ENCODE peak calls at places on chromosomes 2 and 18, in six cellular contexts. One of them, this sample, is unnamed.

GRCh38 chr2:233124449-233125080 is 64.4 kb downstream of the INPP5D start:
- DNase-seq in mucosa of descending colon: peak; percentile 39
- DNase-seq in GM12865: peak; percentile 80
- DNase-seq in choroid plexus epithelial cell: no peak
- DNase-seq in HepG2: no peak
- DNase-seq in lung: no peak
- DNase-seq in this sample: no peak

GRCh38 chr18:79610461-79611039 is 69.1 kb upstream of the CTDP1 start:
- DNase-seq in mucosa of descending colon: no peak
- DNase-seq in GM12865: no peak
- DNase-seq in lung: no peak
- DNase-seq in choroid plexus epithelial cell: no peak
- DNase-seq in HepG2: no peak
- DNase-seq in this sample: no peak

GRCh38 chr2:215713393-215713792 is 277.5 kb upstream of the FN1 start:
- DNase-seq in choroid plexus epithelial cell: peak; percentile 96
- DNase-seq in mucosa of descending colon: no peak
- DNase-seq in HepG2: peak; percentile 72
- DNase-seq in GM12865: no peak
- DNase-seq in lung: no peak
- DNase-seq in this sample: peak; percentile 95

GRCh38 chr18:48734460-48734859 is 195.6 kb downstream of the CTIF start:
- DNase-seq in GM12865: no peak
- DNase-seq in lung: no peak
- DNase-seq in mucosa of descending colon: no peak
- DNase-seq in HepG2: no peak
- DNase-seq in choroid plexus epithelial cell: no peak
- DNase-seq in this sample: no peak

GRCh38 chr2:147538088-147538487 is 306.7 kb upstream of the ACVR2A start:
- DNase-seq in HepG2: no peak
- DNase-seq in GM12865: no peak
- DNase-seq in choroid plexus epithelial cell: no peak
- DNase-seq in mucosa of descending colon: no peak
- DNase-seq in lung: no peak
- DNase-seq in this sample: peak; percentile 90

GRCh38 chr18:457120-457519 is 43.4 kb downstream of the COLEC12 start:
- DNase-seq in mucosa of descending colon: no peak
- DNase-seq in GM12865: no peak
- DNase-seq in lung: no peak
- DNase-seq in choroid plexus epithelial cell: peak; percentile 92
- DNase-seq in HepG2: no peak
- DNase-seq in this sample: peak; percentile 95

GRCh38 chr2:141331127-141331526 is 799.7 kb downstream of the LRP1B start:
- DNase-seq in choroid plexus epithelial cell: peak; percentile 94
- DNase-seq in HepG2: no peak
- DNase-seq in GM12865: no peak
- DNase-seq in mucosa of descending colon: no peak
- DNase-seq in lung: no peak
- DNase-seq in this sample: peak; percentile 35

GRCh38 chr18:22176282-22176621 is 6.9 kb downstream of the GATA6 start:
- DNase-seq in HepG2: no peak
- DNase-seq in GM12865: no peak
- DNase-seq in lung: no peak
- DNase-seq in mucosa of descending colon: no peak
- DNase-seq in choroid plexus epithelial cell: no peak
- DNase-seq in this sample: no peak

GRCh38 chr2:235740821-235741220 is 247.0 kb downstream of the AGAP1 start:
- DNase-seq in HepG2: peak; percentile 33
- DNase-seq in lung: no peak
- DNase-seq in mucosa of descending colon: no peak
- DNase-seq in choroid plexus epithelial cell: peak; percentile 21
- DNase-seq in GM12865: no peak
- DNase-seq in this sample: no peak

GRCh38 chr2:191247381-191248057 is 2.3 kb downstream of the MYO1B start:
- DNase-seq in HepG2: peak; percentile 98
- DNase-seq in GM12865: no peak
- DNase-seq in choroid plexus epithelial cell: peak; percentile 92
- DNase-seq in mucosa of descending colon: peak; percentile 51
- DNase-seq in lung: no peak
- DNase-seq in this sample: peak; percentile 93

GRCh38 chr18:36187138-36187825 is at the start of gene MOCOS:
- DNase-seq in GM12865: peak; percentile 69
- DNase-seq in choroid plexus epithelial cell: peak; percentile 50
- DNase-seq in HepG2: peak; percentile 68
- DNase-seq in mucosa of descending colon: peak; percentile 94
- DNase-seq in lung: peak; percentile 84
- DNase-seq in this sample: peak; percentile 49

GRCh38 chr2:67259581-67260347 is 137.4 kb upstream of the ETAA1 start:
- DNase-seq in mucosa of descending colon: peak; percentile 28
- DNase-seq in GM12865: no peak
- DNase-seq in lung: no peak
- DNase-seq in HepG2: no peak
- DNase-seq in choroid plexus epithelial cell: peak; percentile 76
- DNase-seq in this sample: peak; percentile 94

GRCh38 chr2:86786001-86786536 is 4.6 kb downstream of the CD8A start:
- DNase-seq in lung: no peak
- DNase-seq in choroid plexus epithelial cell: no peak
- DNase-seq in GM12865: no peak
- DNase-seq in HepG2: no peak
- DNase-seq in mucosa of descending colon: no peak
- DNase-seq in this sample: no peak

GRCh38 chr18:9694952-9695495 is 13.1 kb upstream of the RAB31 start:
- DNase-seq in lung: no peak
- DNase-seq in HepG2: no peak
- DNase-seq in mucosa of descending colon: no peak
- DNase-seq in choroid plexus epithelial cell: no peak
- DNase-seq in GM12865: no peak
- DNase-seq in this sample: no peak

GRCh38 chr2:120771556-120772208 is 36.0 kb downstream of the GLI2 start:
- DNase-seq in GM12865: no peak
- DNase-seq in mucosa of descending colon: peak; percentile 35
- DNase-seq in choroid plexus epithelial cell: peak; percentile 86
- DNase-seq in HepG2: no peak
- DNase-seq in lung: no peak
- DNase-seq in this sample: peak; percentile 92

GRCh38 chr2:42200534-42201227 is 31.5 kb downstream of the EML4 start:
- DNase-seq in choroid plexus epithelial cell: peak; percentile 73
- DNase-seq in lung: no peak
- DNase-seq in HepG2: no peak
- DNase-seq in GM12865: no peak
- DNase-seq in mucosa of descending colon: no peak
- DNase-seq in this sample: peak; percentile 94

GRCh38 chr2:67625178-67625577 is 228.0 kb downstream of the ETAA1 start:
- DNase-seq in GM12865: no peak
- DNase-seq in choroid plexus epithelial cell: peak; percentile 70
- DNase-seq in lung: no peak
- DNase-seq in mucosa of descending colon: no peak
- DNase-seq in HepG2: no peak
- DNase-seq in this sample: peak; percentile 77

GRCh38 chr18:59303656-59304055 is 14.8 kb downstream of the CPLX4 start:
- DNase-seq in choroid plexus epithelial cell: no peak
- DNase-seq in lung: no peak
- DNase-seq in GM12865: no peak
- DNase-seq in mucosa of descending colon: no peak
- DNase-seq in HepG2: no peak
- DNase-seq in this sample: no peak
- H3K4me3 ChIP-seq in choroid plexus epithelial cell: no peak overlapping the region
- H3K4me3 ChIP-seq in lung: no peak overlapping the region
- H3K4me3 ChIP-seq in GM12865: no peak overlapping the region
- H3K4me3 ChIP-seq in mucosa of descending colon: no peak overlapping the region
- H3K4me3 ChIP-seq in HepG2: no peak overlapping the region
- H3K4me3 ChIP-seq in this sample: no peak overlapping the region

GRCh38 chr2:179261161-179261825 is 3.3 kb downstream of the SESTD1 start:
- DNase-seq in lung: no peak
- DNase-seq in GM12865: no peak
- DNase-seq in choroid plexus epithelial cell: no peak
- DNase-seq in mucosa of descending colon: no peak
- DNase-seq in HepG2: no peak
- DNase-seq in this sample: no peak
- TF ChIP-seq CTCF in lung: no peak
- TF ChIP-seq CTCF in GM12865: no peak
- TF ChIP-seq CTCF in choroid plexus epithelial cell: no peak
- TF ChIP-seq CTCF in mucosa of descending colon: no peak
- TF ChIP-seq CTCF in HepG2: no peak
- TF ChIP-seq CTCF in this sample: peak; percentile 35

GRCh38 chr2:14363976-14364375 is 268.5 kb upstream of the LRATD1 start:
- DNase-seq in lung: no peak
- DNase-seq in choroid plexus epithelial cell: no peak
- DNase-seq in mucosa of descending colon: no peak
- DNase-seq in GM12865: no peak
- DNase-seq in HepG2: no peak
- DNase-seq in this sample: no peak

GRCh38 chr2:14358774-14359173 is 273.7 kb upstream of the LRATD1 start:
- DNase-seq in mucosa of descending colon: no peak
- DNase-seq in HepG2: no peak
- DNase-seq in choroid plexus epithelial cell: no peak
- DNase-seq in lung: no peak
- DNase-seq in GM12865: no peak
- DNase-seq in this sample: no peak

GRCh38 chr2:14363137-14363536 is 269.4 kb upstream of the LRATD1 start:
- DNase-seq in lung: no peak
- DNase-seq in choroid plexus epithelial cell: no peak
- DNase-seq in HepG2: no peak
- DNase-seq in GM12865: no peak
- DNase-seq in mucosa of descending colon: no peak
- DNase-seq in this sample: no peak
- H3K4me3 ChIP-seq in lung: no peak overlapping the region
- H3K4me3 ChIP-seq in choroid plexus epithelial cell: no peak overlapping the region
- H3K4me3 ChIP-seq in HepG2: no peak overlapping the region
- H3K4me3 ChIP-seq in GM12865: no peak overlapping the region
- H3K4me3 ChIP-seq in mucosa of descending colon: no peak overlapping the region
- H3K4me3 ChIP-seq in this sample: no peak overlapping the region

DNA sequence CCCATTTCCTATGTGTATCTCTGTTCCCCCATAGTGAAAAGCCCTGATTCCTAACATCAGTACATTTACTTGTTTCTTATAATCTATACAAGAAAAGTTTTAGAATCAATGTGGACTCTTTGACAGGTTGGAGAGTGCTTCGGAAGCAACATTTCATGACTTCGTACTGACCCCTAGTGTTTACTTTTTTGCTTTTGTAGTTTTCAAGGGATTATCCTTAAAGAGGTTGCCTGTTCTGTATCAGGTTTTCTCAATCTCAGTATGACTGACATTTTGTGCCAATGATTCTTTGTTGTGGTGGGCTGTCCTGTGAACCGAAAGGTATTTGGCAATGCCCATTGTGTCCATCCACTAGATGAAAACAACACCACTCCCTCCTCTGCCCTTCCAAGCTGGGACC is 43.3 kb upstream of the SERPINB2 start:
- DNase-seq in HepG2: no peak
- DNase-seq in mucosa of descending colon: no peak
- DNase-seq in choroid plexus epithelial cell: peak; percentile 77
- DNase-seq in lung: no peak
- DNase-seq in GM12865: peak; percentile 52
- DNase-seq in this sample: peak; percentile 71
- TF ChIP-seq CTCF in HepG2: peak; percentile 41
- TF ChIP-seq CTCF in mucosa of descending colon: no peak
- TF ChIP-seq CTCF in choroid plexus epithelial cell: peak; percentile 61
- TF ChIP-seq CTCF in lung: peak; percentile 8
- TF ChIP-seq CTCF in GM12865: peak; percentile 36
- TF ChIP-seq CTCF in this sample: peak; percentile 41

DNA sequence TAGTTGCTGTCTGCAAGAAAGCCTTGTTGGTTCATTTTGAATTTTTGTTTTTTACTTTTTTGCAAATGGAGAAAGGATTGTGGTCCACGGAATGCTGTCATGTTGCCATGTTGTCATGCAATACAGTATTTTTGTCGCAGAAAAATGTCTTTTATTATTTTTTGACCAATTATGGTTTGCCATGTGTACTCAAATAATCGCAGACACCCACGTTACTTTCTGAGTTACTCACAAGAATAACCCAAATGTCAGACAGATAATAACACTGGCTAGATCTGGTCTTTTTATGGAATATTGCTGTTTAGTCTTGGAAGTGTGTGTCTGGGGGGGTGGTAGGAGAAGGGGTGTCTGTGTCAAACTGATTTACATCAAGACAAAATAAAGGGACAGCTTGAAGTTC is 188.9 kb downstream of the LTBP1 start:
- DNase-seq in mucosa of descending colon: no peak
- DNase-seq in HepG2: no peak
- DNase-seq in GM12865: no peak
- DNase-seq in choroid plexus epithelial cell: no peak
- DNase-seq in lung: no peak
- DNase-seq in this sample: peak; percentile 57
- H3K4me3 ChIP-seq in mucosa of descending colon: no peak overlapping the region
- H3K4me3 ChIP-seq in HepG2: no peak overlapping the region
- H3K4me3 ChIP-seq in GM12865: no peak overlapping the region
- H3K4me3 ChIP-seq in choroid plexus epithelial cell: peak overlapping the region; percentile 70
- H3K4me3 ChIP-seq in lung: no peak overlapping the region
- H3K4me3 ChIP-seq in this sample: peak overlapping the region; percentile 73

DNA sequence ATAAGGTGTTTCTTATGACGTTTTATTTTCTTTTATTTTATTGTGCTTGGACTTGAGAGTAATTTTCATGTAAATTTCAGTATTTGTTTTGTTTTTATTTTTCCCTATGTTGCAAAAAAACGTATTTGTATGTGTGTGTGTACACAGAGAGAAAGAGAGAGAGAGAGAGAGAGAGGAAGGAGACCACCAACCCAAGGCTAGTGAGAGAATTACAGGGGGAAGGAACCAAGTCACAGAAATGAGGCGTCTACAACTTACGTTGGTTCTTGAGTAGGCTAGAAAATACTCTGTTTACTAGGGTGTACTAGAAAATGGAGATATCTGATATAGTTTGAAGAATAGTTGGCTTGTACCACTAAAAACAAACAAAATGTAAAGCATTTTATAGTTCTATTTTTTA is 7.7 kb upstream of the DSC1 start:
- DNase-seq in choroid plexus epithelial cell: no peak
- DNase-seq in lung: no peak
- DNase-seq in mucosa of descending colon: no peak
- DNase-seq in HepG2: no peak
- DNase-seq in GM12865: no peak
- DNase-seq in this sample: no peak
- TF ChIP-seq CTCF in choroid plexus epithelial cell: no peak
- TF ChIP-seq CTCF in lung: no peak
- TF ChIP-seq CTCF in mucosa of descending colon: no peak
- TF ChIP-seq CTCF in HepG2: no peak
- TF ChIP-seq CTCF in GM12865: no peak
- TF ChIP-seq CTCF in this sample: no peak